ENCODE peak calls at places on chromosome 5, in five cellular contexts. D is psoas muscle, F is K562, R is GM23338, B is Peyer's patch. S is an unnamed sample. For H3K4me1, the result is how much of the 10 kb centered on the place peaks cover.

GRCh38 chr5:115549154-115549553 is 4.6 kb upstream of the FEM1C start:
- DNase-seq in F (peak), D (no peak), B (no peak), R (peak), S (no peak)

GRCh38 chr5:64895748-64896147 is 127.0 kb downstream of the CWC27 start:
- DNase-seq in D (no peak), R (no peak), B (no peak), F (no peak), S (no peak)

GRCh38 chr5:38468978-38469706 is 87.3 kb downstream of the LIFR start:
- DNase-seq in R (no peak), F (no peak), D (peak), B (no peak), S (no peak)

GRCh38 chr5:173819521-173819920 is 68.6 kb upstream of the CPEB4 start:
- DNase-seq in D (no peak), B (no peak), F (no peak), R (no peak), S (no peak)

GRCh38 chr5:181205735-181206401 is 872 bp upstream of the TRIM7 start:
- DNase-seq in B (peak), D (no peak), F (no peak), R (no peak), S (no peak)

GRCh38 chr5:83313431-83313830 is 158.1 kb upstream of the VCAN start:
- DNase-seq in F (no peak), D (no peak), B (no peak), R (no peak), S (no peak)

GRCh38 chr5:35900997-35901396 is 37.4 kb downstream of the CAPSL start:
- DNase-seq in B (no peak), F (no peak), R (no peak), D (no peak), S (no peak)

GRCh38 chr5:31966931-31967330 is 207.2 kb downstream of the GOLPH3 start:
- DNase-seq in R (no peak), D (no peak), F (no peak), B (no peak), S (no peak)

GRCh38 chr5:87121315-87122170 is 146.1 kb upstream of the RASA1 start:
- DNase-seq in D (no peak), F (peak), B (no peak), R (no peak), S (no peak)

GRCh38 chr5:171309526-171310333 is 682 bp downstream of the TLX3 start:
- DNase-seq in R (no peak), D (no peak), B (no peak), F (no peak), S (no peak)

GRCh38 chr5:158676642-158677489 is 422.9 kb downstream of the EBF1 start:
- DNase-seq in B (no peak), F (peak), R (peak), D (no peak), S (no peak)

GRCh38 chr5:87393331-87393730 is 19.4 kb downstream of the CCNH start:
- DNase-seq in D (no peak), F (no peak), R (no peak), B (no peak), S (no peak)

GRCh38 chr5:88824892-88825781 is 57.8 kb downstream of the MEF2C start:
- DNase-seq in B (no peak), F (no peak), R (no peak), D (no peak), S (no peak)

GRCh38 chr5:28483327-28484025 is 1445.1 kb upstream of the CDH9 start:
- DNase-seq in B (no peak), D (no peak), R (no peak), F (no peak), S (no peak)

GRCh38 chr5:79436821-79437220 is 77.1 kb downstream of the HOMER1 start:
- DNase-seq in R (no peak), B (no peak), D (no peak), F (no peak), S (no peak)

GRCh38 chr5:169374761-169375160 is 73.8 kb upstream of the SLIT3 start:
- DNase-seq in B (no peak), R (no peak), F (no peak), D (no peak), S (peak)

GRCh38 chr5:37841223-37841622 is 1.4 kb upstream of the GDNF start:
- DNase-seq in F (no peak), R (no peak), B (no peak), D (no peak), S (no peak)

GRCh38 chr5:170159101-170159698 is 53.5 kb downstream of the FOXI1 start:
- DNase-seq in D (no peak), F (no peak), R (no peak), B (no peak), S (no peak)

GRCh38 chr5:96113170-96113939 is 151.7 kb upstream of the ELL2 start:
- DNase-seq in B (no peak), F (no peak), R (no peak), D (no peak), S (no peak)

GRCh38 chr5:91885291-91886265 is 502.5 kb upstream of the ARRDC3 start:
- DNase-seq in R (no peak), F (no peak), D (no peak), B (no peak), S (no peak)

GRCh38 chr5:37272564-37272963 is 23.4 kb upstream of the CPLANE1 start:
- DNase-seq in F (no peak), B (no peak), R (peak), D (no peak), S (no peak)

GRCh38 chr5:110785356-110785755 is 46.5 kb downstream of the SLC25A46 start:
- DNase-seq in D (no peak), F (no peak), R (no peak), B (no peak), S (no peak)

GRCh38 chr5:143890475-143890874 is 78.5 kb downstream of the HMHB1 start:
- DNase-seq in R (no peak), B (no peak), F (no peak), D (no peak), S (no peak)

GRCh38 chr5:177431317-177432142 is 5.1 kb downstream of the GRK6 start:
- DNase-seq in R (no peak), F (no peak), D (no peak), B (peak), S (peak)

GRCh38 chr5:45695680-45696093 is 493 bp downstream of the HCN1 start:
- DNase-seq in R (peak), D (no peak), B (no peak), F (no peak), S (peak)

GRCh38 chr5:98605010-98605425 is 168.4 kb upstream of the RGMB start:
- DNase-seq in F (no peak), D (no peak), R (no peak), B (no peak), S (no peak)

GRCh38 chr5:74596930-74597329 is 43.6 kb downstream of the ENC1 start:
- DNase-seq in B (no peak), R (peak), D (no peak), F (no peak), S (no peak)

GRCh38 chr5:181260720-181261319 is at the start of gene TRIM52:
- DNase-seq in R (peak), F (peak), D (peak), B (peak), S (peak)

GRCh38 chr5:126513703-126514102 is 81.3 kb downstream of the ALDH7A1 start:
- DNase-seq in R (no peak), F (no peak), D (no peak), B (no peak), S (no peak)

GRCh38 chr5:88882321-88883038 is 504 bp downstream of the MEF2C start:
- DNase-seq in B (no peak), F (peak), D (no peak), R (no peak), S (no peak)

GRCh38 chr5:537098-537497 is 12.8 kb upstream of the SLC9A3 start:
- DNase-seq in B (no peak), R (no peak), D (peak), F (no peak), S (no peak)

GRCh38 chr5:56200856-56201638 is 32.1 kb downstream of the ANKRD55 start:
- DNase-seq in F (peak), B (no peak), R (peak), D (peak), S (peak)

GRCh38 chr5:172699999-172700685 is 59.1 kb downstream of the NEURL1B start:
- DNase-seq in F (no peak), R (peak), D (no peak), B (peak), S (no peak)
- H3K4me1 ChIP-seq in F (under half), R (under half), D (under half), B (under half), S (under half)

GRCh38 chr5:175878544-175879438 is 7.4 kb downstream of the CPLX2 start:
- DNase-seq in F (peak), D (no peak), R (peak), B (no peak), S (no peak)
- H3K4me3 ChIP-seq in F (peak), D (no peak), R (peak), B (no peak), S (no peak)

GRCh38 chr5:16920109-16920816 is 15.8 kb downstream of the MYO10 start:
- DNase-seq in B (no peak), R (no peak), D (no peak), F (no peak), S (no peak)

GRCh38 chr5:16918156-16918555 is 17.9 kb downstream of the MYO10 start:
- DNase-seq in D (no peak), F (no peak), B (no peak), R (no peak), S (no peak)

GRCh38 chr5:16916262-16916878 is 19.7 kb downstream of the MYO10 start:
- DNase-seq in R (no peak), B (no peak), F (no peak), D (no peak), S (no peak)

GRCh38 chr5:16921246-16921645 is 14.8 kb downstream of the MYO10 start:
- DNase-seq in F (no peak), B (no peak), R (no peak), D (no peak), S (no peak)

GRCh38 chr5:16918891-16919671 is 17.0 kb downstream of the MYO10 start:
- DNase-seq in D (no peak), F (no peak), B (no peak), R (no peak), S (no peak)
- H3K4me1 ChIP-seq in D (under half), F (under half), B (under half), R (under half), S (under half)

GRCh38 chr5:60519372-60519771 is 180.6 kb downstream of the DEPDC1B start:
- DNase-seq in F (no peak), D (no peak), R (no peak), B (no peak), S (no peak)
- H3K4me3 ChIP-seq in F (no peak), D (no peak), R (no peak), B (no peak), S (no peak)

DNA sequence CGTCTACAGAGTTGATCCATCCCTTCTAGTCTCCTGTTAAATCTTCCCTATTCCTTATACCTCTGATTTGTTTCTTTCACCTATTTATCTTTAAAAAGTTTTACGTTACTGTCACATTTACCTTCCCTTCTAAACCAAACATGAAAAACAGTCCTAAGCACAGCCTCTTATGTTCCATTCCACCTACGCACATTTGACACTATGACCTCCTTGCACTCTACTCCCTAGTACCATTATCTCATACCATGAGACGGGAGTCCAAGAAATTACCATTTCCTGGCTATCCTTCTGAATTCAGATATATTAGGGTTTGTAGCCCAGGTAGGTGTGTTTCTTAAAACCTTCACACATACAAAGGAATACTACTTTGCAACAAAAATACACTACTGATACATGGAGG is 25.1 kb downstream of the FNIP1 start:
- DNase-seq in R (no peak), F (no peak), B (no peak), D (no peak), S (no peak)
- H3K4me1 ChIP-seq in R (under half), F (under half), B (under half), D (half or more), S (under half)

GRCh38 chr5:2199697-2200096 is 317.0 kb upstream of the IRX4 start:
- DNase-seq in F (no peak), B (no peak), R (no peak), D (no peak), S (no peak)
- H3K4me3 ChIP-seq in F (no peak), B (no peak), R (no peak), D (no peak), S (no peak)

GRCh38 chr5:167081561-167081960 is 1209.9 kb upstream of the WWC1 start:
- DNase-seq in F (no peak), B (no peak), R (no peak), D (no peak), S (no peak)
- H3K4me1 ChIP-seq in F (under half), B (under half), R (under half), D (under half), S (under half)

GRCh38 chr5:178577376-178577839 is 12.8 kb downstream of the COL23A1 start:
- DNase-seq in D (no peak), B (no peak), R (peak), F (no peak), S (no peak)
- H3K4me3 ChIP-seq in D (peak), B (no peak), R (peak), F (no peak), S (no peak)

DNA sequence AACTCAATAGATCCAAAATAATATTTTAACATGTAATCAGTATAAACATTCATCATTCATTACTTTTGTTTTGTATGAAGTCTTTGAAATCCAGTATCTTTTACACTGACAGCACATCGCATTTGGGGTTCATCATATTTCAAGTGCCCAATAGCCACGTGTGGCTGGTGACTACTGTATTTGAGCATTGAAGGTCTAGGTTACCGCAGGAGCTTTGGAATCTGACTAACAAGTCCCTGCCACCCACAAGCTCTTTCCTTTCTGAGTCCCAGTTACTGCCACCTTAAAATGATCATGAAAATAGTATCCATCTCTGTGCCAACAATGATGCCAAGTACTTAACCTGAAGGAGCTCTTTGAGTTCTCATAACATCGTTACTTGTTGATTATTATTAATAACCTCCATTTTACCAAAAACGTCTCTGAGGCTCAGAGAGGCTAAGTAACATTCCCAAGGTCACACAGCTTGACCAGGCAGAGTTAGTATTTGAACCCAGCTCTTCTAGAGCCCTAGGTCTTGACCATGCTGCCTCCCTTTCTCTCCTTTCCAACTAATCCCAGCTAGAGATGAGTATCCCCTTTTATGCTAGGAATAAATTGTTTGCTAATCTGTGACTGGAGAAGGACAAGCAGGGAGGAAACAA is 24.2 kb downstream of the ARHGEF37 start:
- DNase-seq in B (no peak), R (no peak), F (no peak), D (no peak), S (no peak)
- H3K4me1 ChIP-seq in B (under half), R (under half), F (under half), D (under half), S (under half)

DNA sequence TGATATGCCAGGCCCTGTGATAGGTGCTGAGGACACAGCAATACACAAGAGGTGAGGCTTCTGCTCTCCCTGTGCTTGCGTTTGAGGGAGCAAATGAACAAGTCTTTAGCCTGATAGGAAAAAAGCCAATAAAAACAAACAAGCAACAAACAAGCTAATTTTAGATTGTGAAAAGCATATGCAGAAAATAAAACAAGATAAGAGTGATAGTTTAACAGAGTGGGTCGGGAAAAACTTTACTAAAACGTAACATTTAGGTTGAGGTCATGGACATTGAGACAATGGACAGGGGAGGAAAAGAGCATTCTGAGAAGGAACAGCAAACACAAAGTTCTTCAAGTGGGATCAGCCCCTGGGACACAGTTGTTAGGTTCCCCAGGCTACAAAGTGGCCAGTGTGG is 4.3 kb downstream of the SMIM3 start:
- DNase-seq in B (no peak), F (no peak), D (no peak), R (no peak), S (no peak)
- H3K4me3 ChIP-seq in B (no peak), F (no peak), D (peak), R (no peak), S (no peak)